ENCODE peak calls at places on chromosomes 6 and 20, in ten cellular contexts. W is left cardiac atrium, L is RWPE1, U is T-helper 2 cell, J is LoVo, N is PC-9, K is mammary epithelial cell, P is ureter, T is IMR-90, V is GM04504. S is an unnamed sample.

GRCh38 chr6:20223119-20223518 is 10.8 kb upstream of the MBOAT1 start:
- DNase-seq in W (no peak), L (no peak), U (no peak), J (no peak), N (no peak), K (no peak), P (no peak), T (no peak), V (no peak), S (no peak)

GRCh38 chr20:51238675-51239305 is 215.9 kb upstream of the KCNG1 start:
- DNase-seq in W (no peak), L (no peak), U (no peak), J (no peak), N (no peak), K (no peak), P (no peak), T (no peak), V (no peak), S (no peak)

GRCh38 chr6:99960027-99960426 is 34.0 kb downstream of the MCHR2 start:
- DNase-seq in W (no peak), L (no peak), U (no peak), J (no peak), N (no peak), K (no peak), P (no peak), T (no peak), V (no peak), S (no peak)

GRCh38 chr6:107418118-107418517 is 41.2 kb downstream of the PDSS2 start:
- DNase-seq in W (no peak), L (no peak), U (peak), J (no peak), N (no peak), K (peak), P (no peak), T (peak), V (no peak), S (no peak)

GRCh38 chr6:28525496-28526039 is at the start of gene GPX5:
- DNase-seq in W (no peak), L (no peak), U (peak), J (no peak), N (no peak), K (no peak), P (no peak), T (no peak), V (no peak), S (no peak)

GRCh38 chr6:90021701-90022100 is 127.4 kb downstream of the GJA10 start:
- DNase-seq in W (no peak), L (no peak), U (no peak), J (no peak), N (no peak), K (no peak), P (no peak), T (no peak), V (no peak), S (no peak)

GRCh38 chr6:106519460-106520394 is 109.6 kb downstream of the RTN4IP1 start:
- DNase-seq in W (peak), L (peak), U (peak), J (peak), N (peak), K (peak), P (peak), T (peak), V (peak), S (peak)

GRCh38 chr6:117483004-117483644 is 650 bp downstream of the DCBLD1 start:
- DNase-seq in W (peak), L (peak), U (peak), J (peak), N (peak), K (peak), P (peak), T (peak), V (peak), S (no peak)

GRCh38 chr20:542777-543368 is 717 bp downstream of the CSNK2A1 start:
- DNase-seq in W (peak), L (peak), U (peak), J (no peak), N (peak), K (no peak), P (peak), T (no peak), V (no peak), S (no peak)

GRCh38 chr6:103908898-103909297 is 950.8 kb downstream of the HACE1 start:
- DNase-seq in W (no peak), L (no peak), U (no peak), J (no peak), N (no peak), K (no peak), P (no peak), T (no peak), V (no peak), S (no peak)

GRCh38 chr6:89952696-89953095 is 58.4 kb downstream of the GJA10 start:
- DNase-seq in W (no peak), L (peak), U (peak), J (no peak), N (no peak), K (peak), P (no peak), T (peak), V (peak), S (peak)

GRCh38 chr6:157110620-157111019 is 212.7 kb downstream of the TMEM242 start:
- DNase-seq in W (no peak), L (no peak), U (no peak), J (no peak), N (no peak), K (no peak), P (no peak), T (peak), V (no peak), S (no peak)

GRCh38 chr20:60624066-60624465 is 628.0 kb upstream of the CDH4 start:
- DNase-seq in W (no peak), L (no peak), U (no peak), J (no peak), N (no peak), K (no peak), P (no peak), T (no peak), V (no peak), S (no peak)

GRCh38 chr6:34554593-34555322 is 1.4 kb downstream of the SPDEF start:
- DNase-seq in W (no peak), L (no peak), U (peak), J (no peak), N (no peak), K (no peak), P (no peak), T (no peak), V (no peak), S (no peak)

GRCh38 chr6:168096271-168096764 is 17.3 kb upstream of the FRMD1 start:
- DNase-seq in W (peak), L (no peak), U (no peak), J (no peak), N (no peak), K (no peak), P (no peak), T (no peak), V (no peak), S (no peak)

GRCh38 chr20:22585786-22586493 is 1.6 kb upstream of the FOXA2 start:
- DNase-seq in W (no peak), L (no peak), U (no peak), J (no peak), N (no peak), K (no peak), P (no peak), T (no peak), V (no peak), S (no peak)

GRCh38 chr6:44407951-44408670 is 20.6 kb downstream of the CDC5L start:
- DNase-seq in W (no peak), L (no peak), U (no peak), J (no peak), N (no peak), K (no peak), P (no peak), T (no peak), V (no peak), S (no peak)

GRCh38 chr6:53461041-53461656 is 83.8 kb downstream of the GCLC start:
- DNase-seq in W (no peak), L (no peak), U (no peak), J (no peak), N (no peak), K (no peak), P (no peak), T (no peak), V (no peak), S (no peak)

GRCh38 chr20:24977797-24978196 is 14.8 kb downstream of the APMAP start:
- DNase-seq in W (no peak), L (no peak), U (no peak), J (no peak), N (no peak), K (no peak), P (no peak), T (no peak), V (no peak), S (no peak)

S was measured in activated gamma-delta T cell treated with anti-CD3 and anti-CD28 coated beads, Interleukin-2, amount 50 U/mL, for 16 hours.